ENCODE peak calls at places on chromosomes 16 and 17, in six cellular contexts. S is psoas muscle; M is cardiac muscle cell; I is CD4-positive, alpha-beta T cell; B is GM10248; Z is EL. O is an unnamed sample.

GRCh38 chr17:17613708-17614114 is 22.2 kb upstream of the PEMT start:
- DNase-seq in I (peak; percentile 25), M (peak; percentile 80), S (no peak), B (peak; percentile 64), Z (peak; percentile 65), O (peak; percentile 63)

GRCh38 chr17:18916816-18917496 is 35.0 kb upstream of the SLC5A10 start:
- DNase-seq in M (no peak), Z (peak; percentile 62), S (no peak), B (no peak), I (no peak), O (no peak)

GRCh38 chr16:2787961-2788360 is 601 bp upstream of the PRSS33 start:
- DNase-seq in I (no peak), Z (no peak), S (no peak), M (no peak), B (no peak), O (no peak)

GRCh38 chr16:17578921-17579876 is 108.4 kb upstream of the XYLT1 start:
- DNase-seq in M (peak; percentile 84), B (peak; percentile 51), S (peak; percentile 21), Z (peak; percentile 87), I (peak; percentile 45), O (peak; percentile 61)

GRCh38 chr17:45675012-45675411 is 109.1 kb upstream of the CRHR1 start:
- DNase-seq in I (no peak), Z (no peak), B (no peak), S (no peak), M (no peak), O (no peak)

GRCh38 chr17:31067699-31068184 is 27.0 kb upstream of the NF1 start:
- DNase-seq in Z (peak; percentile 92), I (no peak), M (peak; percentile 19), B (no peak), S (no peak), O (no peak)

GRCh38 chr16:51716195-51716594 is 565.1 kb upstream of the SALL1 start:
- DNase-seq in Z (no peak), S (no peak), B (no peak), M (no peak), I (no peak), O (no peak)

GRCh38 chr16:20799599-20799998 is 6.7 kb downstream of the ERI2 start:
- DNase-seq in Z (no peak), I (no peak), S (no peak), M (peak; percentile 56), B (no peak), O (no peak)

GRCh38 chr16:2415085-2415484 is 14.2 kb upstream of the CCNF start:
- DNase-seq in B (no peak), M (no peak), S (no peak), Z (no peak), I (no peak), O (no peak)

GRCh38 chr17:82126479-82127314 is 28.7 kb upstream of the FASN start:
- DNase-seq in S (no peak), Z (no peak), B (no peak), I (peak; percentile 80), M (no peak), O (peak; percentile 38)

GRCh38 chr17:68740555-68741447 is 139.6 kb upstream of the FAM20A start:
- DNase-seq in B (no peak), S (no peak), Z (no peak), I (no peak), M (no peak), O (no peak)

GRCh38 chr17:42937712-42938596 is 26.3 kb downstream of the AARSD1 start:
- DNase-seq in M (peak; percentile 73), Z (peak; percentile 65), B (peak; percentile 56), S (peak; percentile 17), I (no peak), O (peak; percentile 87)

GRCh38 chr17:56184650-56185049 is 31.4 kb downstream of the ANKFN1 start:
- DNase-seq in S (no peak), B (no peak), Z (peak; percentile 8), M (no peak), I (no peak), O (no peak)

GRCh38 chr16:4212934-4213296 is 29.0 kb downstream of the SRL start:
- DNase-seq in B (no peak), Z (peak; percentile 83), I (no peak), S (no peak), M (no peak), O (no peak)

GRCh38 chr17:73189417-73190099 is 3.3 kb upstream of the COG1 start:
- DNase-seq in M (peak; percentile 65), Z (peak; percentile 55), I (no peak), B (peak; percentile 43), S (no peak), O (peak; percentile 83)

GRCh38 chr16:58503166-58503862 is 3.4 kb downstream of the NDRG4 start:
- DNase-seq in M (no peak), S (no peak), Z (no peak), B (no peak), I (no peak), O (no peak)

GRCh38 chr16:57998484-57998883 is 2.0 kb downstream of the ZNF319 start:
- DNase-seq in I (peak; percentile 52), B (no peak), S (no peak), Z (no peak), M (no peak), O (no peak)